ENCODE peak calls at places on chromosomes 3 and 15, in five cellular contexts. J, Y, M, K and X are unnamed samples.

GRCh38 chr15:58457466-58457965 is 25.7 kb downstream of the LIPC start:
- DNase-seq in J (peak; percentile 72), Y (no peak), M (peak; percentile 54), K (peak; percentile 86), X (peak; percentile 83)

GRCh38 chr3:23611737-23612295 is 193.9 kb upstream of the UBE2E1 start:
- DNase-seq in J (peak; percentile 72), Y (peak; percentile 87), M (peak; percentile 65), K (peak; percentile 48), X (peak; percentile 82)

GRCh38 chr3:180980612-180981011 is 8.9 kb downstream of the DNAJC19 start:
- DNase-seq in J (peak; percentile 62), Y (no peak), M (peak; percentile 18), K (no peak), X (peak; percentile 15)

GRCh38 chr3:167885277-167885676 is 149.8 kb downstream of the SERPINI1 start:
- DNase-seq in J (no peak), Y (no peak), M (no peak), K (no peak), X (no peak)

GRCh38 chr3:180678231-180678630 is 1.1 kb downstream of the CCDC39 start:
- DNase-seq in J (no peak), Y (no peak), M (no peak), K (no peak), X (no peak)

GRCh38 chr15:86231864-86232801 is 152.5 kb downstream of the AGBL1 start:
- DNase-seq in J (peak; percentile 20), Y (no peak), M (peak; percentile 21), K (no peak), X (peak; percentile 22)

GRCh38 chr15:73336756-73337155 is 32.0 kb downstream of the HCN4 start:
- DNase-seq in J (no peak), Y (peak; percentile 53), M (no peak), K (no peak), X (no peak)

GRCh38 chr3:45381168-45381852 is 7.1 kb upstream of the LARS2 start:
- DNase-seq in J (no peak), Y (no peak), M (no peak), K (no peak), X (no peak)

GRCh38 chr3:148450819-148451218 is 246.9 kb upstream of the AGTR1 start:
- DNase-seq in J (no peak), Y (no peak), M (no peak), K (no peak), X (no peak)

GRCh38 chr15:68333775-68334470 is 56.4 kb downstream of the FEM1B start:
- DNase-seq in J (peak; percentile 67), Y (peak; percentile 91), M (peak; percentile 71), K (no peak), X (peak; percentile 46)

GRCh38 chr3:10992946-10993728 is 589 bp downstream of the SLC6A1 start:
- DNase-seq in J (no peak), Y (no peak), M (no peak), K (no peak), X (no peak)
- H3K4me3 ChIP-seq in J (no peak overlapping the region), Y (peak overlapping the region; percentile 29), M (no peak overlapping the region), K (no peak overlapping the region), X (peak overlapping the region; percentile 0)

GRCh38 chr3:157063926-157064325 is 96.0 kb downstream of the CCNL1 start:
- DNase-seq in J (peak; percentile 53), Y (no peak), M (no peak), K (no peak), X (peak; percentile 74)
- H3K4me3 ChIP-seq in J (no peak overlapping the region), Y (no peak overlapping the region), M (no peak overlapping the region), K (no peak overlapping the region), X (no peak overlapping the region)

DNA sequence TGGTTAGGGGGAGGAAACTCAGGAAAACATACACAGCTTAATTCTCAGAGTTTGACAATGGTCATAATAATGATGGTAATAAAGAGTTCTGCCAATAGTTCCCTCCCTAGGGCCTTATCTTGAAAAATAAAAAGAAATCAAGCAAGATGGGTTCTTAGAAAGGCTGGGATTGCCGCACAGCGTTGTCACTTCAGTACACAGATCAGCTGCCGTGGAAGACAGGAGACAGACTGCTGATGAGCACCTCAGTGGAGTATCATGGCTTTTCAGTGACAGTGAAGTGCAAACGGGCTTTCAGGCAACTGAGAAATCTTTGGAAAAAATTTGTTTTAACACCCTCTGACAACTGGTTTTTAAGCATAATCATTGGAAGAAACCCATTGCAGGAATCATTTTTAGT is 418.7 kb downstream of the OTOL1 start:
- DNase-seq in J (no peak), Y (no peak), M (no peak), K (no peak), X (no peak)
- H3K4me3 ChIP-seq in J (no peak overlapping the region), Y (no peak overlapping the region), M (no peak overlapping the region), K (no peak overlapping the region), X (no peak overlapping the region)

GRCh38 chr15:98938105-98938417 is 69.5 kb downstream of the PGPEP1L start:
- DNase-seq in J (no peak), Y (no peak), M (no peak), K (no peak), X (no peak)
- H3K4me3 ChIP-seq in J (no peak overlapping the region), Y (no peak overlapping the region), M (no peak overlapping the region), K (no peak overlapping the region), X (no peak overlapping the region)

GRCh38 chr3:185939721-185940120 is 1.9 kb upstream of the TRA2B start:
- DNase-seq in J (no peak), Y (no peak), M (no peak), K (peak; percentile 19), X (no peak)

GRCh38 chr3:185935465-185936263 is 2.1 kb downstream of the TRA2B start:
- DNase-seq in J (peak; percentile 49), Y (no peak), M (no peak), K (no peak), X (no peak)

GRCh38 chr3:185937689-185938374 is at the start of gene TRA2B:
- DNase-seq in J (peak; percentile 99), Y (peak; percentile 100), M (peak; percentile 98), K (peak; percentile 97), X (peak; percentile 98)

GRCh38 chr3:185934726-185935464 is 2.9 kb downstream of the TRA2B start:
- DNase-seq in J (no peak), Y (no peak), M (no peak), K (peak; percentile 23), X (no peak)

GRCh38 chr3:185936814-185937688 is 763 bp downstream of the TRA2B start:
- DNase-seq in J (peak; percentile 89), Y (peak; percentile 96), M (peak; percentile 91), K (peak; percentile 83), X (peak; percentile 90)
- H3K4me3 ChIP-seq in J (peak overlapping the region; percentile 100), Y (peak overlapping the region; percentile 94), M (peak overlapping the region; percentile 100), K (peak overlapping the region; percentile 98), X (peak overlapping the region; percentile 100)

GRCh38 chr3:195914648-195915473 is 6.5 kb upstream of the TNK2 start:
- DNase-seq in J (peak; percentile 98), Y (peak; percentile 95), M (peak; percentile 97), K (peak; percentile 97), X (peak; percentile 97)
- H3K4me3 ChIP-seq in J (no peak overlapping the region), Y (no peak overlapping the region), M (no peak overlapping the region), K (no peak overlapping the region), X (no peak overlapping the region)

DNA sequence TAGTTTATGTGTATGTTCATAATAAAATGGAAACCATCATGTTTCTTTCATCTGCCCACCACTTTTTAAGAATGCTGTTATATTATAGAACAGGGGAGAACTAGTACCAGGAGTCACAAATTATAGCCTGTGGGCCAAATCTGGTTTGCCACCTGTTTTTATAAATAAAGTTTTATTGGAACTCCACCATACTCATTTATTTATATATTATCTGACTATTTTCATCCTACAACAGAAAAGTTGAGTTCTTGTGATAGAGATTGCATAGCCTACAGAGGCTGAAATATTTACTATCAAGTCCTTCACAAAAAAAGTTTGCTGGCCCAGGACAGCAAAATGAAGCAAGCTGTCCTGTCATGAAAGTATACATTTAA is 41.3 kb downstream of the FILIP1L start:
- DNase-seq in J (no peak), Y (no peak), M (no peak), K (no peak), X (no peak)
- H3K4me3 ChIP-seq in J (no peak overlapping the region), Y (no peak overlapping the region), M (no peak overlapping the region), K (no peak overlapping the region), X (no peak overlapping the region)

GRCh38 chr3:182292586-182292985 is 500.7 kb upstream of the ATP11B start:
- DNase-seq in J (no peak), Y (no peak), M (no peak), K (no peak), X (no peak)
- H3K4me3 ChIP-seq in J (no peak overlapping the region), Y (no peak overlapping the region), M (no peak overlapping the region), K (no peak overlapping the region), X (no peak overlapping the region)